ENCODE peak calls at places on chromosomes 2 and 18, in ten cellular contexts. N is thoracic aorta, M is PC-3, O is neural crest cell, P is heart left ventricle, K is right lobe of liver, U is A549, T is spleen, A is AG04450, V is GM13977. Q is an unnamed sample.

GRCh38 chr2:201126308-201127127 is 10.6 kb downstream of the CFLAR start:
- DNase-seq in N (no peak), M (no peak), O (no peak), P (no peak), K (no peak), U (no peak), T (no peak), A (no peak), V (no peak), Q (peak)

GRCh38 chr2:73851274-73851673 is 22.5 kb downstream of the STAMBP start:
- DNase-seq in N (no peak), M (peak), O (no peak), P (no peak), K (no peak), U (peak), T (no peak), A (no peak), V (no peak), Q (peak)

GRCh38 chr18:79493801-79494211 is 98.1 kb downstream of the NFATC1 start:
- DNase-seq in N (no peak), M (no peak), O (no peak), P (no peak), K (no peak), U (no peak), T (peak), A (no peak), V (no peak), Q (peak)

GRCh38 chr2:144671695-144672094 is 151.8 kb upstream of the ZEB2 start:
- DNase-seq in N (no peak), M (no peak), O (no peak), P (no peak), K (no peak), U (no peak), T (no peak), A (no peak), V (no peak), Q (no peak)

GRCh38 chr18:50816767-50817166 is 3.0 kb downstream of the MRO start:
- DNase-seq in N (no peak), M (no peak), O (no peak), P (no peak), K (no peak), U (no peak), T (no peak), A (no peak), V (no peak), Q (no peak)

GRCh38 chr18:65439184-65439583 is 311.6 kb upstream of the CDH7 start:
- DNase-seq in N (no peak), M (peak), O (no peak), P (no peak), K (no peak), U (no peak), T (no peak), A (no peak), V (no peak), Q (no peak)

GRCh38 chr2:72781500-72781899 is 44.3 kb downstream of the EXOC6B start:
- DNase-seq in N (no peak), M (peak), O (no peak), P (no peak), K (no peak), U (no peak), T (no peak), A (no peak), V (no peak), Q (no peak)

GRCh38 chr18:49802623-49803022 is 10.7 kb downstream of the ACAA2 start:
- DNase-seq in N (no peak), M (no peak), O (no peak), P (no peak), K (peak), U (no peak), T (no peak), A (no peak), V (no peak), Q (no peak)

GRCh38 chr2:239762106-239762505 is 263.0 kb downstream of the NDUFA10 start:
- DNase-seq in N (no peak), M (no peak), O (no peak), P (no peak), K (no peak), U (no peak), T (peak), A (no peak), V (no peak), Q (no peak)

GRCh38 chr2:166344286-166345113 is 31.2 kb downstream of the SCN9A start:
- DNase-seq in N (no peak), M (no peak), O (no peak), P (no peak), K (no peak), U (no peak), T (no peak), A (peak), V (no peak), Q (no peak)

GRCh38 chr2:159150208-159150607 is 136.3 kb downstream of the WDSUB1 start:
- DNase-seq in N (no peak), M (no peak), O (no peak), P (no peak), K (no peak), U (no peak), T (no peak), A (no peak), V (no peak), Q (no peak)

GRCh38 chr2:16138811-16139662 is 198.7 kb downstream of the MYCN start:
- DNase-seq in N (no peak), M (no peak), O (no peak), P (no peak), K (no peak), U (no peak), T (no peak), A (no peak), V (no peak), Q (no peak)

GRCh38 chr18:37484893-37485834 is 80.4 kb downstream of the CELF4 start:
- DNase-seq in N (no peak), M (no peak), O (peak), P (no peak), K (peak), U (peak), T (no peak), A (no peak), V (no peak), Q (peak)

GRCh38 chr2:149715005-149715592 is 127.5 kb upstream of the MMADHC start:
- DNase-seq in N (no peak), M (peak), O (no peak), P (no peak), K (no peak), U (peak), T (no peak), A (no peak), V (no peak), Q (no peak)
- TF ChIP-seq CTCF in N (no peak), M (peak), O (peak), P (peak), K (peak), U (peak), T (no peak), A (peak), V (peak), Q (no peak)

DNA sequence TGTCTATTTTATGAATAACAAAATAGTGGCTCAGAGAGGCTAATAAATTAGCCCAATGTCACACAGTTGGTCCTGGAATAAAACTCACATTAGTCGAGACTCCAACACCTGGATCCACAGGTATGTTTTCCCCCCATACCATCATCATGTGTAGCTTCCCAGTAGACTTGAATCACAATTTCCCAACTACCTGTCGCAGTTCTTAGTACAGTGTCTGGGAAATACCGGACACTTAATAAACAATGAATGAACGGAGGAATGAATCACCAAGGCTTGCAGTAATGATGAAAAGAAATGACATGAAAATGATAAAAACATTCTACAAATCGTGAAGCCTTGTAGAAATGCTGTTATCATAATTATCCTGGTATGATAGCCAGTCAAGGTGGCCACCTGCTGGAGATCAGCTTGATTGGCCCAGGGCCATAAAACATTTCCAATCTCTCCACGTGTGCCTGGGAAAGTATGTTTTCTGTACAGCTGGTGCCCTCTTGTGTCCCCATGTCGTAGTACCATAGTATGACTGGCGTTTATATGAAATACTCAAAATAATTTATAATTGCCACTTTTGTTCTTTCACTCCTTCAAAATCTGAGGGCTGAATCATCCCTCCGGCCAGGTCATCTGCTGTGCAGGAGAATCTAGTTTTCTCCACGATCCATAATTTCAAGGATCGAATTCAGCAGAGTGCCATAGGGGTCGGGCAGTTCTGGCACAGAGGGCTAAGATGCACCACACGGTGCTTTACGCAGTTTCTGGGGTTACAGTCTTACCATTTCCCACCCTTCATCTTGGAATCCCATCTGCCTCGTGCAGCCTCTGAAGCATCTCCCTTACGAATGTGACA is 95.4 kb downstream of the LAMA1 start:
- DNase-seq in N (no peak), M (peak), O (no peak), P (no peak), K (no peak), U (peak), T (no peak), A (no peak), V (no peak), Q (peak)
- TF ChIP-seq CTCF in N (no peak), M (peak), O (peak), P (peak), K (peak), U (peak), T (no peak), A (peak), V (no peak), Q (no peak)

DNA sequence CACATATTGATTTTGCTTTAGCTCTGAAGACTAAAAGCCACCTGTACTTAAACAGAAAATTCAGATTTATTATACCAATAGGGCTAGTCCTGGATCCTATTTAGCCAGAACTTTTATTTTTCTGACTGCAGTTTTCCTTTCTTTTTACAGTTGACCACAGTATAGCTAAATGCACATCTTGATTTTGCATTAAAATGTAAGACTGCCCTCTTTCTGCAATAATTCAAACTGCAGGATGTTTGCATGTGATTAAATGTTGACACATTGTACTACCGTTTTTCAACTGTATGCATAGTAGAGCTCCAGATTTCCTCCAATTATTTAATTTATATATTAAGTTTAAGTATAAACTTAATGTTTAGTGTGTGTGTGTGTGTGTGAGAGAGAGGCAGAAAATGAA is 1262.9 kb downstream of the SUCLG1 start:
- DNase-seq in N (no peak), M (peak), O (no peak), P (no peak), K (no peak), U (no peak), T (no peak), A (peak), V (no peak), Q (no peak)
- TF ChIP-seq CTCF in N (no peak), M (peak), O (peak), P (peak), K (peak), U (no peak), T (peak), A (peak), V (peak), Q (peak)

GRCh38 chr2:64144057-64145013 is at the start of gene PELI1:
- DNase-seq in N (peak), M (peak), O (peak), P (peak), K (peak), U (peak), T (peak), A (peak), V (peak), Q (peak)
- TF ChIP-seq CTCF in N (peak), M (peak), O (no peak), P (peak), K (peak), U (peak), T (no peak), A (no peak), V (peak), Q (no peak)

DNA sequence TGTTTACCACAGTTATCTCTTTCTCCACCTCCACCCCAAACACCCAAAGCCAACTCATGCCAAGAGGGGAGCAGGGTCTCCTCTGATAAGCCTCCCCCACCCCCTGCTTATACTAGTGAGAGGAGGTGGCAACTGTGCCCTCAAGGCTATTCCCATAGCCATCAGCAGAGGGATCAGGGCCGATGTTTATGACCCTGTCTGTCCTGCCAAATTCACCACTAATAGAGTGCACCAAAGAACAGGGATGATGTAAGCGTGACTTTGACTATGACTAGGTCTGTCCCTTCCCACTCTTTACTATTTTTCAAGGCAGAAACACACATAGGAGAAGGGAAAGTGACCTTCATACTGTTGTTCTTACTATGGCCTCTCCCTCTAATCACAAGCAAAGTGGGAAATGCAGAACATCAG is 74.6 kb downstream of the CLHC1 start:
- DNase-seq in N (no peak), M (peak), O (no peak), P (no peak), K (no peak), U (no peak), T (no peak), A (no peak), V (no peak), Q (no peak)
- TF ChIP-seq CTCF in N (no peak), M (peak), O (no peak), P (no peak), K (no peak), U (no peak), T (no peak), A (peak), V (no peak), Q (no peak)

GRCh38 chr18:58048243-58048642 is 4.2 kb downstream of the NEDD4L start:
- DNase-seq in N (no peak), M (no peak), O (no peak), P (no peak), K (no peak), U (no peak), T (no peak), A (no peak), V (no peak), Q (no peak)

GRCh38 chr18:58049000-58049688 is 5.1 kb downstream of the NEDD4L start:
- DNase-seq in N (no peak), M (no peak), O (no peak), P (no peak), K (no peak), U (no peak), T (no peak), A (no peak), V (no peak), Q (no peak)

GRCh38 chr18:58052960-58053359 is 8.9 kb downstream of the NEDD4L start:
- DNase-seq in N (no peak), M (no peak), O (no peak), P (no peak), K (no peak), U (no peak), T (no peak), A (no peak), V (no peak), Q (no peak)

GRCh38 chr18:58054041-58054733 is 10.2 kb downstream of the NEDD4L start:
- DNase-seq in N (no peak), M (peak), O (no peak), P (no peak), K (peak), U (no peak), T (no peak), A (no peak), V (no peak), Q (no peak)

GRCh38 chr18:58051765-58052460 is 7.9 kb downstream of the NEDD4L start:
- DNase-seq in N (no peak), M (peak), O (no peak), P (no peak), K (no peak), U (peak), T (no peak), A (no peak), V (peak), Q (no peak)
- TF ChIP-seq CTCF in N (no peak), M (peak), O (peak), P (peak), K (peak), U (peak), T (no peak), A (peak), V (peak), Q (no peak)

DNA sequence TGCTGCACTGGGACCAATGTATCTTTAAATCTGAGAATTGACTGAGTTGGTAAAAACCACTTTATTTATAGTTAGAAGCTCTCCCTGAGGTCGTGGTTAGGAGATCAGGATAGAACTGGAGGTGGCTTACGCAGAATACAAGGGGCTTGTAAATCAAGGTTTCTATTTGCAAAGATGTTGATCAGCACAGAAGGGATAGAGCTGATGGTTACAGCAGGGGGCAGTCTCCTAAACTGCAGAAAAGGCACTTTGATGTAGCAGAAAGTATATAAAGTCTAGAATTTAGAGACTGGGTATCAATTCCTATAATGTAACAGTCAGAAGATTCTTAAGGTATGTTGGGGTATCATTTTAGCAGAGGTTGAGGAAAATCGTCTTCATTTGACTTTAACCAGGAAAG is 25.2 kb upstream of the ACVR1 start:
- DNase-seq in N (no peak), M (no peak), O (no peak), P (no peak), K (no peak), U (no peak), T (no peak), A (no peak), V (no peak), Q (peak)
- TF ChIP-seq CTCF in N (no peak), M (peak), O (peak), P (peak), K (peak), U (peak), T (no peak), A (peak), V (peak), Q (peak)

GRCh38 chr2:152336103-152336853 is 1.3 kb downstream of the FMNL2 start:
- DNase-seq in N (peak), M (peak), O (peak), P (peak), K (peak), U (peak), T (peak), A (no peak), V (peak), Q (peak)
- TF ChIP-seq CTCF in N (no peak), M (no peak), O (no peak), P (peak), K (no peak), U (no peak), T (no peak), A (no peak), V (no peak), Q (no peak)

DNA sequence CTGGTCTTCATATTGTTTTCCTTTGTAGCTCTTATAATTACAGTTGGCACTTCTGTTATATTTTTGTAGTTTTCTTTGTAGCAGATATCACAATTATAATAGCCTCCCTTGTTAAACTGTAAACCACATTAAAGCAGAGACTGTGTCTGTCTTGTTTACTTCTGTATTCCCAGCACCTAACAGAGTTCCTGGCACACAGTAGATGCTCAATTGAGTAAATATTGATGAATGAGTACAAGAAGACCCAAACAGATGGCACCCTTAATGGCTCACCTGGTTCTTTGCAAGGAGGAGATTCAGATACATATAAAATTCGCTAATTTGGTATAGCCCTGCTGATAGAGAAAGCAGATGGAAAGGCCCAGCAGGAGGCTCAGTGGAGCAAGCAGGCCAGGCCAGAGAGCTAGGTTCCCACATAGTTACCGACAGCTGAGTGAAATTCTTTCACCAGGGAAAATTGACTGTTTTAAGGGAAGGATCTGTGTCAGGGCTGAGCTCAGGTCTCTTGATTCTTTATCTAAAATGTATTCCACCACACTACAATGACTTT is 120.1 kb downstream of the NUP35 start:
- DNase-seq in N (no peak), M (no peak), O (no peak), P (no peak), K (no peak), U (no peak), T (no peak), A (no peak), V (no peak), Q (no peak)
- TF ChIP-seq CTCF in N (no peak), M (no peak), O (no peak), P (no peak), K (no peak), U (no peak), T (no peak), A (no peak), V (no peak), Q (no peak)